ENCODE peak calls at places on chromosomes 5 and 9, in four cellular contexts. One of them, this sample, is unnamed.

GRCh38 chr5:151899400-151899799 is 25.3 kb downstream of the GLRA1 start:
- DNase-seq in PC-9: no peak
- DNase-seq in fibroblast of lung: no peak
- DNase-seq in HepG2: no peak
- DNase-seq in this sample: no peak

GRCh38 chr9:108478431-108478837 is 377.4 kb downstream of the ACTL7B start:
- DNase-seq in HepG2: no peak
- DNase-seq in fibroblast of lung: peak; percentile 97
- DNase-seq in PC-9: peak; percentile 93
- DNase-seq in this sample: no peak

GRCh38 chr5:6766558-6767191 is 53.4 kb downstream of the TENT4A start:
- DNase-seq in fibroblast of lung: peak; percentile 65
- DNase-seq in HepG2: no peak
- DNase-seq in PC-9: peak; percentile 99
- DNase-seq in this sample: peak; percentile 74

GRCh38 chr5:176658007-176658599 is 10.8 kb downstream of the TSPAN17 start:
- DNase-seq in PC-9: no peak
- DNase-seq in fibroblast of lung: peak; percentile 48
- DNase-seq in HepG2: peak; percentile 59
- DNase-seq in this sample: peak; percentile 65

GRCh38 chr5:756865-757345 is 27.6 kb downstream of the ZDHHC11B start:
- DNase-seq in HepG2: peak; percentile 75
- DNase-seq in PC-9: no peak
- DNase-seq in fibroblast of lung: no peak
- DNase-seq in this sample: peak; percentile 2

GRCh38 chr5:111453290-111453689 is 59.0 kb downstream of the STARD4 start:
- DNase-seq in fibroblast of lung: peak; percentile 76
- DNase-seq in PC-9: no peak
- DNase-seq in HepG2: no peak
- DNase-seq in this sample: no peak

GRCh38 chr5:169701910-169702451 is 64.9 kb downstream of the DOCK2 start:
- DNase-seq in fibroblast of lung: peak; percentile 47
- DNase-seq in HepG2: no peak
- DNase-seq in PC-9: peak; percentile 56
- DNase-seq in this sample: no peak

GRCh38 chr9:6055213-6055612 is 39.8 kb upstream of the RANBP6 start:
- DNase-seq in PC-9: peak; percentile 81
- DNase-seq in fibroblast of lung: peak; percentile 85
- DNase-seq in HepG2: peak; percentile 66
- DNase-seq in this sample: peak; percentile 48

GRCh38 chr5:147455822-147456221 is 54.0 kb downstream of the DPYSL3 start:
- DNase-seq in HepG2: no peak
- DNase-seq in fibroblast of lung: no peak
- DNase-seq in PC-9: no peak
- DNase-seq in this sample: no peak

GRCh38 chr9:33818167-33818831 is 1.3 kb downstream of the UBE2R2 start:
- DNase-seq in HepG2: peak; percentile 47
- DNase-seq in PC-9: peak; percentile 54
- DNase-seq in fibroblast of lung: no peak
- DNase-seq in this sample: peak; percentile 15

GRCh38 chr5:122653087-122654017 is 121.5 kb upstream of the SNX2 start:
- DNase-seq in PC-9: peak; percentile 45
- DNase-seq in HepG2: no peak
- DNase-seq in fibroblast of lung: peak; percentile 63
- DNase-seq in this sample: no peak

GRCh38 chr5:173041881-173042481 is 14.2 kb upstream of the CREBRF start:
- DNase-seq in HepG2: peak; percentile 51
- DNase-seq in fibroblast of lung: no peak
- DNase-seq in PC-9: no peak
- DNase-seq in this sample: no peak

GRCh38 chr5:68424799-68425537 is 209.4 kb downstream of the PIK3R1 start:
- DNase-seq in PC-9: peak; percentile 81
- DNase-seq in HepG2: no peak
- DNase-seq in fibroblast of lung: peak; percentile 76
- DNase-seq in this sample: peak; percentile 64

GRCh38 chr5:138263581-138263980 is 10.8 kb downstream of the GFRA3 start:
- DNase-seq in HepG2: no peak
- DNase-seq in fibroblast of lung: no peak
- DNase-seq in PC-9: no peak
- DNase-seq in this sample: no peak

GRCh38 chr9:85987236-85987635 is 46.3 kb downstream of the NAA35 start:
- DNase-seq in PC-9: no peak
- DNase-seq in fibroblast of lung: no peak
- DNase-seq in HepG2: no peak
- DNase-seq in this sample: no peak

GRCh38 chr5:7321724-7322123 is 74.2 kb upstream of the ADCY2 start:
- DNase-seq in HepG2: no peak
- DNase-seq in PC-9: no peak
- DNase-seq in fibroblast of lung: peak; percentile 100
- DNase-seq in this sample: no peak

GRCh38 chr5:73770601-73771025 is 144.6 kb downstream of the ARHGEF28 start:
- DNase-seq in HepG2: peak; percentile 77
- DNase-seq in PC-9: no peak
- DNase-seq in fibroblast of lung: no peak
- DNase-seq in this sample: no peak

GRCh38 chr9:16689352-16689938 is 181.0 kb downstream of the BNC2 start:
- DNase-seq in PC-9: no peak
- DNase-seq in HepG2: no peak
- DNase-seq in fibroblast of lung: peak; percentile 55
- DNase-seq in this sample: no peak

GRCh38 chr9:9963861-9964260 is 648.9 kb downstream of the PTPRD start:
- DNase-seq in HepG2: no peak
- DNase-seq in PC-9: no peak
- DNase-seq in fibroblast of lung: no peak
- DNase-seq in this sample: no peak

GRCh38 chr5:8905021-8905420 is 640.9 kb downstream of the SEMA5A start:
- DNase-seq in fibroblast of lung: peak; percentile 65
- DNase-seq in PC-9: no peak
- DNase-seq in HepG2: no peak
- DNase-seq in this sample: no peak

GRCh38 chr9:115517335-115518075 is 399.5 kb upstream of the TNC start:
- DNase-seq in HepG2: no peak
- DNase-seq in fibroblast of lung: peak; percentile 66
- DNase-seq in PC-9: no peak
- DNase-seq in this sample: no peak

GRCh38 chr9:6426117-6426516 is 13.1 kb downstream of the UHRF2 start:
- DNase-seq in HepG2: no peak
- DNase-seq in PC-9: no peak
- DNase-seq in fibroblast of lung: peak; percentile 42
- DNase-seq in this sample: no peak

GRCh38 chr5:173283318-173284288 is 44.6 kb downstream of the STC2 start:
- DNase-seq in fibroblast of lung: peak; percentile 65
- DNase-seq in HepG2: peak; percentile 68
- DNase-seq in PC-9: peak; percentile 49
- DNase-seq in this sample: no peak

GRCh38 chr5:147558826-147559225 is 49.0 kb upstream of the DPYSL3 start:
- DNase-seq in HepG2: no peak
- DNase-seq in fibroblast of lung: peak; percentile 79
- DNase-seq in PC-9: no peak
- DNase-seq in this sample: no peak

GRCh38 chr5:176673651-176674583 is 26.6 kb downstream of the TSPAN17 start:
- DNase-seq in PC-9: no peak
- DNase-seq in fibroblast of lung: no peak
- DNase-seq in HepG2: no peak
- DNase-seq in this sample: no peak

GRCh38 chr5:141657937-141658545 is 6.8 kb upstream of the FCHSD1 start:
- DNase-seq in HepG2: peak; percentile 65
- DNase-seq in fibroblast of lung: peak; percentile 95
- DNase-seq in PC-9: peak; percentile 75
- DNase-seq in this sample: no peak

GRCh38 chr5:142323480-142324376 is 1.1 kb downstream of the SPRY4 start:
- DNase-seq in HepG2: no peak
- DNase-seq in PC-9: peak; percentile 54
- DNase-seq in fibroblast of lung: peak; percentile 54
- DNase-seq in this sample: no peak

GRCh38 chr5:10636363-10637142 is 72.7 kb downstream of the ANKRD33B start:
- DNase-seq in HepG2: no peak
- DNase-seq in PC-9: no peak
- DNase-seq in fibroblast of lung: no peak
- DNase-seq in this sample: no peak

GRCh38 chr9:16816006-16816405 is 54.5 kb downstream of the BNC2 start:
- DNase-seq in HepG2: no peak
- DNase-seq in fibroblast of lung: no peak
- DNase-seq in PC-9: no peak
- DNase-seq in this sample: no peak

GRCh38 chr5:98763001-98763630 is 10.3 kb upstream of the RGMB start:
- DNase-seq in PC-9: no peak
- DNase-seq in HepG2: no peak
- DNase-seq in fibroblast of lung: peak; percentile 94
- DNase-seq in this sample: no peak

GRCh38 chr9:89642789-89643188 is 38.0 kb downstream of the GADD45G start:
- DNase-seq in HepG2: no peak
- DNase-seq in PC-9: no peak
- DNase-seq in fibroblast of lung: peak; percentile 28
- DNase-seq in this sample: no peak

GRCh38 chr5:36683821-36684434 is 77.5 kb downstream of the SLC1A3 start:
- DNase-seq in HepG2: no peak
- DNase-seq in PC-9: peak; percentile 32
- DNase-seq in fibroblast of lung: no peak
- DNase-seq in this sample: no peak

GRCh38 chr5:149729150-149729549 is 960 bp upstream of the PPARGC1B start:
- DNase-seq in PC-9: no peak
- DNase-seq in HepG2: no peak
- DNase-seq in fibroblast of lung: no peak
- DNase-seq in this sample: no peak
- H3K27ac ChIP-seq in PC-9: no peak overlapping the region
- H3K27ac ChIP-seq in HepG2: no peak overlapping the region
- H3K27ac ChIP-seq in fibroblast of lung: no peak overlapping the region
- H3K27ac ChIP-seq in this sample: no peak overlapping the region

GRCh38 chr9:38046669-38047300 is 22.2 kb downstream of the SHB start:
- DNase-seq in fibroblast of lung: peak; percentile 89
- DNase-seq in PC-9: peak; percentile 97
- DNase-seq in HepG2: peak; percentile 78
- DNase-seq in this sample: no peak

GRCh38 chr9:38042626-38043359 is 26.2 kb downstream of the SHB start:
- DNase-seq in fibroblast of lung: no peak
- DNase-seq in PC-9: no peak
- DNase-seq in HepG2: no peak
- DNase-seq in this sample: no peak

GRCh38 chr9:38041564-38042267 is 27.3 kb downstream of the SHB start:
- DNase-seq in HepG2: no peak
- DNase-seq in fibroblast of lung: no peak
- DNase-seq in PC-9: no peak
- DNase-seq in this sample: no peak

GRCh38 chr9:38044706-38045105 is 24.3 kb downstream of the SHB start:
- DNase-seq in HepG2: no peak
- DNase-seq in fibroblast of lung: no peak
- DNase-seq in PC-9: no peak
- DNase-seq in this sample: no peak

DNA sequence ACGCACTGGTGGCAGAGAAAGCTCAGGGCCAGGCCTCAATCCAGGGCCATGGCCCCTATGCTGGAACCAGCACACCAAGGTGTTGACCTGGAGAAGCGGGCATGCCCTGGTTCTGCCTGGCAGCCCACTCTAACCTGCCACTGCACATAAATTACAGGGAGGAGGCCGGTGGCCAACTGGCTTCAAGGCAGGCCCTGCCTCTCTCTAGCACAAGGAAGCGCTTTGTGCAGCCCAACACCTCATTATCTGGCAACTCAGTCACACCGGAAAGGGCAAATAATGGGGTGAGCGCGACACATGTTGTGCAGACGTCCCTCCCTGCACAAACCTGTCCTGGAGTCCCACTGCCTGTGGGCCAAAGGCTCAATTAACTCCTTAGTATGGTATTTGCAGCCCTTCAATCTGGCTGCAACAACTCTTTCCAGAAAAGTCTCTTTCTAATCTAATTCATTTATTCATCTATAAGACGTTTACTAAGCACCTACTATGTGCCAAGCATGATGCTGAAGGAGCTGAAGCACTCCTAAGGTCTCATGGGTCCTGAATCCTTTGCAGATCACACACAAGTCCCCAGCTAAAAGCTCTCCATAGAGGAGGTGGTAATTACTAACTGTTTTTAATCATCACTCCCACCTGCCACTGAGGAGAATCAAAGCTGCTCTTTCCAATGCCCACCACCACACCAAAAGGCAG is 24.9 kb downstream of the SHB start:
- DNase-seq in PC-9: no peak
- DNase-seq in HepG2: no peak
- DNase-seq in fibroblast of lung: no peak
- DNase-seq in this sample: no peak
- H3K4me1 ChIP-seq in PC-9: peaks cover 93% of the 10 kb centered on the region
- H3K4me1 ChIP-seq in HepG2: peaks cover 95% of the 10 kb centered on the region
- H3K4me1 ChIP-seq in fibroblast of lung: peaks cover 24% of the 10 kb centered on the region
- H3K4me1 ChIP-seq in this sample: no peaks in the 10 kb centered on the region

GRCh38 chr5:178115835-178116405 is 2.6 kb downstream of the N4BP3 start:
- DNase-seq in PC-9: no peak
- DNase-seq in HepG2: no peak
- DNase-seq in fibroblast of lung: no peak
- DNase-seq in this sample: no peak
- TF ChIP-seq EZH2 in PC-9: no peak
- TF ChIP-seq EZH2 in HepG2: no peak
- TF ChIP-seq EZH2 in fibroblast of lung: no peak
- TF ChIP-seq EZH2 in this sample: no peak

DNA sequence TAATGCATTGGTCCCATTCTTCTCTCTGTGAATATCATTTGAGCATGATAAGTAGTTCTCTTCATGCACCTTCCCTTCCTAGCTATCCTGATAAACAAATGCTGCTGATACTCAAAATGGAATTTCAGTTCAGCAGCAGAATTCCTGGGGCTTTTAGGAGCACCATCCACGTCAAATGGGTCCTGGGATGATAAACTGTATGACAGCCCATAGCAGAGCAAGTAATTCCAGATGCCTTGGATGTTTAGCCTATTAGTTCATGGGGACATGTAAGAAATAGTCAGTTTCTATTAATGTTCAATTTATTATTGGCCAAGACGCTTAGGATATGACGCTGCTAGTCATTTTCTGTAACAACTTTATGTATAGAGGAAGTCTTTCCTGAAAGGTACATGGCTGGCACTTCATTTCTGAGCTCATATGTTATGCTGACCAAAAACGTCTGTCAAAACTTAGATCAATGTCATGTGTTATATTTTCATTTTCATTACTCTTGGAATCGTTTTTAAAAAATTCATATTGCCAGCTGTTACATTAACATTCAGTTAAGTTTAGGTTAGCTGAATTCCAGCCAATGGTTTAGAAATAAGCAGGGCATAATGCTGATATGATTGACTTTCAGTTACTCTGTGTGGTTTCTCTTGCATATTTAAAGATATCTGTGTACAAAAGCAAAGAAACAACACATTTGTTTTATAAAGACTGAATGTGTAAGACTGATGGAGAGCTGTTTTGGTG is 243.8 kb downstream of the CSNK1G3 start:
- DNase-seq in PC-9: no peak
- DNase-seq in fibroblast of lung: peak; percentile 92
- DNase-seq in HepG2: no peak
- DNase-seq in this sample: no peak
- H3K27ac ChIP-seq in PC-9: no peak overlapping the region
- H3K27ac ChIP-seq in fibroblast of lung: peak overlapping the region; percentile 58
- H3K27ac ChIP-seq in HepG2: no peak overlapping the region
- H3K27ac ChIP-seq in this sample: no peak overlapping the region

This sample was measured in DND-41.